ENCODE peak calls at places on chromosomes 7 and 10, in five cellular contexts. L is transverse colon, V is right lobe of liver, T is tibial nerve, J is esophagus muscularis mucosa. I is an unnamed sample.

GRCh38 chr10:14087585-14087984 is 243.1 kb downstream of the FRMD4A start:
- DNase-seq in T (no peak), J (no peak), L (no peak), V (no peak), I (no peak)

GRCh38 chr7:30173058-30173897 is 38.5 kb downstream of the MTURN start:
- DNase-seq in V (no peak), J (no peak), L (peak; percentile 32), T (no peak), I (peak; percentile 98)

GRCh38 chr10:114694735-114695134 is 36.7 kb upstream of the ABLIM1 start:
- DNase-seq in T (no peak), V (peak; percentile 64), J (no peak), L (peak; percentile 56), I (no peak)

GRCh38 chr7:90246184-90246583 is 1.2 kb downstream of the CFAP69 start:
- DNase-seq in V (no peak), L (no peak), T (peak; percentile 16), J (no peak), I (no peak)

GRCh38 chr7:77442631-77443420 is 26.7 kb upstream of the GSAP start:
- DNase-seq in T (no peak), J (no peak), V (no peak), L (no peak), I (no peak)

GRCh38 chr7:71591876-71592275 is 459.9 kb downstream of the GALNT17 start:
- DNase-seq in V (no peak), T (no peak), L (no peak), J (no peak), I (no peak)

GRCh38 chr10:62980697-62981495 is 152.2 kb upstream of the NRBF2 start:
- DNase-seq in L (no peak), V (no peak), T (no peak), J (no peak), I (no peak)

GRCh38 chr7:27148776-27149641 is 1.4 kb upstream of the HOXA6 start:
- DNase-seq in J (no peak), T (no peak), L (peak; percentile 57), V (no peak), I (no peak)

GRCh38 chr7:92400013-92400412 is 47.3 kb upstream of the GATAD1 start:
- DNase-seq in V (no peak), J (no peak), L (no peak), T (no peak), I (no peak)

GRCh38 chr7:101163281-101164070 is 1.9 kb downstream of the VGF start:
- DNase-seq in L (no peak), T (no peak), V (no peak), J (no peak), I (no peak)

GRCh38 chr10:111034598-111035310 is 42.1 kb upstream of the ADRA2A start:
- DNase-seq in T (no peak), J (no peak), L (no peak), V (no peak), I (no peak)

GRCh38 chr10:50882540-50882983 is 2.9 kb downstream of the A1CF start:
- DNase-seq in J (no peak), L (no peak), V (no peak), T (no peak), I (no peak)

GRCh38 chr10:110609592-110609991 is 34.5 kb upstream of the RBM20 start:
- DNase-seq in L (no peak), V (no peak), T (no peak), J (no peak), I (no peak)

GRCh38 chr7:149509774-149510173 is 12.2 kb upstream of the ZNF746 start:
- DNase-seq in J (no peak), L (no peak), T (no peak), V (no peak), I (no peak)

GRCh38 chr10:43201545-43202131 is 63.4 kb downstream of the CSGALNACT2 start:
- DNase-seq in T (peak; percentile 3), J (no peak), V (peak; percentile 49), L (no peak), I (no peak)

GRCh38 chr7:99918959-99919813 is at the start of gene TRIM4:
- DNase-seq in J (peak; percentile 96), T (peak; percentile 82), L (peak; percentile 94), V (peak; percentile 95), I (peak; percentile 88)

GRCh38 chr10:60110739-60111138 is 204.4 kb upstream of the CCDC6 start:
- DNase-seq in V (no peak), J (no peak), L (no peak), T (no peak), I (no peak)

GRCh38 chr10:60114765-60115586 is 208.6 kb upstream of the CCDC6 start:
- DNase-seq in T (peak; percentile 11), L (no peak), J (no peak), V (no peak), I (no peak)
- TF ChIP-seq CTCF in T (peak; percentile 45), L (peak; percentile 59), J (peak; percentile 49), V (peak; percentile 50), I (peak; percentile 71)

DNA sequence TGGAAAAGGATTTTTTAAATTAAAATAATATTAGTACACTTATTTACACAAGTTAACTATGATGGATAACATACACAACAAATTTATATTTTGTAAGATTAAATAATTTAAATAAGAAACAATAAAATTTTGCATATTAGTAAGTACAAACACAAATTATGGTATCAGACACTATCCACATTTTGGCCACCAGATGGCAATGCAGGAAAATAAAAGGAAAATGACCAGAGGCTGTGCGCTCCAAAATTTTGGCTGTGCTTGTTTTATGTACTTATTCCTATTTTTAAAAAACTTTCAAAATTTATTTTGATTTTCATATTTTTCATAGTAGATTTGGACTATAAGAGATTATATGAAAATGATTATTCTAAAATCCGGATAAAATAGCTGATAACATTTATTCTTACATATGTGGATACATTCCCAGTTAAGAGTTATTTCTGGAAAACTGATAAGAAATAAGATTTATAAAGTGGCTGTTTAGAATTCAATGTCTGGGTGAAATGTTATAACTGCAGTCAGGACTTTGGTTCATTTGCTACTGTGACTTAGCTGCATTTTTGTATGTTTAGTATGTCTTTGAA is 274.7 kb upstream of the HGF start:
- DNase-seq in V (no peak), L (peak; percentile 14), J (no peak), T (peak; percentile 76), I (no peak)
- TF ChIP-seq CTCF in V (peak; percentile 70), L (peak; percentile 60), J (peak; percentile 72), T (peak; percentile 58), I (peak; percentile 78)

DNA sequence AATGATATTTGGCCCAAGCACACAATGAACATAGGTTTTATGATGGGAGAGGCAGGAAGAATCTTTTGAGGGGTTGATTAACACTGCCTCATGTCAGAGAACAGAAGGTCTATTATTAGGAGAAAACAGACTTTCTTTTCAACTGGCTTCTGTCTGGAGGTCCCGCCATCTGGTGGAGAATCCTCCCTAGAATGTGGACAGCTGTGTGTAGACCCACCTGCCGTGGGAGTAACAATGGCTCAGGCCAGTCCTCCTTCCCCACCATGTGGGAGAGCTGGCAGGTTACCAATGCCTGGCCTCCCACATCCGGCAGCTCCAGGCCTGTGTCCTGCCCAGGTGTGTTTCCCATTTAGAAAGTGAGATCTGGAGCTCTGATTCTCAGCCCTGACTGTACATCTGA is 70.4 kb upstream of the AOAH start:
- DNase-seq in V (no peak), J (peak; percentile 37), T (no peak), L (no peak), I (no peak)
- TF ChIP-seq CTCF in V (no peak), J (no peak), T (no peak), L (no peak), I (no peak)

GRCh38 chr7:39832519-39833085 is 117.5 kb upstream of the CDK13 start:
- DNase-seq in V (no peak), L (no peak), T (no peak), J (no peak), I (no peak)

GRCh38 chr7:39826166-39826565 is 123.9 kb upstream of the CDK13 start:
- DNase-seq in J (peak; percentile 42), V (no peak), T (no peak), L (no peak), I (no peak)

GRCh38 chr7:39827571-39827970 is 122.5 kb upstream of the CDK13 start:
- DNase-seq in J (no peak), V (no peak), T (no peak), L (no peak), I (no peak)

GRCh38 chr7:39825391-39825790 is 124.7 kb upstream of the CDK13 start:
- DNase-seq in T (no peak), L (no peak), J (peak; percentile 37), V (no peak), I (no peak)

DNA sequence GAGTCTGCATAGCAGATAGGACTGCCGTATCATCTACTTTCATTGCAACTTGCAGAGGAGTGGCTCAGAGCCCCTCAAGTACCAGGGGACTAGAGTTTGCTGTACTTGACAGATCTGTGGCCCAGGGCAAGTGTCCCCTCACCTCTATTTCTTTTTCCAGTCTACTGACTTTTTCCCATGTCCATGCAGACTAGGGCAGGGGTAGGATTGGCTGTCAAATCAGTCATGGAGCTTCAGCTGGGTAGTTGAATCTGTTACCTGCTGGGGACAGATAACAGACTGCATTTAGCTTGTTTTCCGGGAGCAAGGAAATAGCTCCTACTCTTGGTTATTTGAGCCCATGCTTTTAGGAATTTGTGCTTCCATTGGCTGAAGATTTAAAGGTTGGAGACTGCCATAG is 121.0 kb upstream of the CDK13 start:
- DNase-seq in T (no peak), J (peak; percentile 55), L (no peak), V (no peak), I (no peak)
- TF ChIP-seq CTCF in T (no peak), J (no peak), L (no peak), V (no peak), I (no peak)

GRCh38 chr7:94529516-94529915 is 19.9 kb downstream of the CASD1 start:
- DNase-seq in J (no peak), V (no peak), L (no peak), T (no peak), I (no peak)
- TF ChIP-seq CTCF in J (no peak), V (no peak), L (no peak), T (no peak), I (no peak)

GRCh38 chr7:1512781-1513656 is 8.8 kb upstream of the INTS1 start:
- DNase-seq in T (peak; percentile 41), V (no peak), L (no peak), J (no peak), I (peak; percentile 96)
- TF ChIP-seq CTCF in T (no peak), V (no peak), L (no peak), J (no peak), I (no peak)

GRCh38 chr7:50782376-50783208 is at the start of gene GRB10:
- DNase-seq in V (no peak), L (no peak), T (no peak), J (no peak), I (no peak)
- TF ChIP-seq CTCF in V (no peak), L (no peak), T (peak; percentile 28), J (peak; percentile 51), I (peak; percentile 46)